ENCODE peak calls at places on chromosomes 2 and 18, in seven cellular contexts. X, O, H, C, Y, V and K are unnamed samples.

GRCh38 chr2:33209976-33210375 is 263.2 kb downstream of the LTBP1 start:
- DNase-seq in X (no peak), C (peak; percentile 47), Y (no peak), V (no peak), H (no peak), O (no peak), K (no peak)

GRCh38 chr2:152594022-152594712 is 123.1 kb downstream of the PRPF40A start:
- DNase-seq in C (no peak), Y (no peak), V (no peak), H (peak; percentile 23), X (no peak), O (no peak), K (no peak)

GRCh38 chr2:113212245-113213060 is 38.7 kb downstream of the PSD4 start:
- DNase-seq in X (no peak), Y (peak; percentile 68), V (no peak), C (no peak), O (no peak), H (no peak), K (no peak)

GRCh38 chr2:601806-602455 is 75.3 kb downstream of the TMEM18 start:
- DNase-seq in H (no peak), C (no peak), O (no peak), Y (no peak), V (no peak), X (no peak), K (no peak)

GRCh38 chr18:75376004-75376403 is 51.5 kb downstream of the SMIM21 start:
- DNase-seq in V (no peak), H (no peak), Y (no peak), O (no peak), X (no peak), C (peak; percentile 1), K (no peak)

GRCh38 chr2:74917702-74918619 is 40.5 kb upstream of the POLE4 start:
- DNase-seq in C (peak; percentile 100), X (no peak), O (no peak), H (no peak), Y (no peak), V (no peak), K (no peak)

GRCh38 chr2:64442801-64443429 is 11.0 kb upstream of the LGALSL start:
- DNase-seq in X (no peak), O (no peak), C (no peak), Y (no peak), H (no peak), V (no peak), K (no peak)

GRCh38 chr2:120344214-120344990 is 1.5 kb upstream of the INHBB start:
- DNase-seq in H (peak; percentile 1), O (no peak), Y (peak; percentile 40), V (no peak), X (peak; percentile 65), C (peak; percentile 43), K (no peak)

GRCh38 chr2:197890160-197890559 is 85.8 kb downstream of the PLCL1 start:
- DNase-seq in X (no peak), Y (no peak), V (no peak), O (no peak), C (no peak), H (no peak), K (no peak)

GRCh38 chr2:95009009-95009760 is 16.3 kb upstream of the MAL start:
- DNase-seq in X (no peak), C (no peak), H (no peak), V (no peak), Y (no peak), O (no peak), K (no peak)

GRCh38 chr18:77037533-77037932 is 95.0 kb downstream of the MBP start:
- DNase-seq in C (no peak), X (no peak), Y (no peak), H (no peak), V (no peak), O (no peak), K (no peak)

GRCh38 chr2:200616193-200616592 is 30.4 kb downstream of the AOX1 start:
- DNase-seq in V (no peak), O (no peak), Y (no peak), X (no peak), C (peak; percentile 13), H (no peak), K (no peak)